ENCODE peak calls at places on chromosomes 1 and 21, in ten cellular contexts. F is LoVo; B is activated naive CD8-positive, alpha-beta T cell treated with anti-CD3 and anti-CD28 coated beads, Interleukin-2, amount 50 U/mL, for 24 hours; P is T-helper 1 cell; Q is occipital lobe; J is HuH-7.5; Y is HTR-8/SVneo; X is stimulated activated CD8-positive, alpha-beta memory T cell treated with anti-CD3 and anti-CD28 coated beads, Interleukin-2, amount 100 ng/mL, for 48 hours; I is AG04449; N is NCI-H69. T is an unnamed sample.

GRCh38 chr1:157542676-157543075 is 9.6 kb downstream of the FCRL5 start:
- DNase-seq in F (no peak), B (no peak), P (no peak), Q (no peak), J (no peak), Y (no peak), X (no peak), I (no peak), N (no peak), T (no peak)

GRCh38 chr1:35717911-35718476 is 690 bp downstream of the C1orf216 start:
- DNase-seq in F (peak), B (peak), P (no peak), Q (peak), J (no peak), Y (peak), X (no peak), I (no peak), N (no peak), T (no peak)

GRCh38 chr1:111503585-111504060 is at the start of the genes ADORA3 and TMIGD3:
- DNase-seq in F (no peak), B (no peak), P (no peak), Q (no peak), J (no peak), Y (no peak), X (no peak), I (no peak), N (no peak), T (no peak)

GRCh38 chr1:225454067-225454618 is 26.3 kb upstream of the LBR start:
- DNase-seq in F (peak), B (no peak), P (peak), Q (no peak), J (peak), Y (no peak), X (no peak), I (no peak), N (peak), T (no peak)

GRCh38 chr21:32360401-32360981 is 32.3 kb downstream of the URB1 start:
- DNase-seq in F (no peak), B (no peak), P (no peak), Q (no peak), J (no peak), Y (no peak), X (no peak), I (no peak), N (peak), T (no peak)

GRCh38 chr1:200731654-200732332 is 6.9 kb upstream of the CAMSAP2 start:
- DNase-seq in F (no peak), B (no peak), P (no peak), Q (no peak), J (no peak), Y (no peak), X (no peak), I (no peak), N (no peak), T (no peak)

GRCh38 chr1:204837440-204838084 is 33.1 kb upstream of the NFASC start:
- DNase-seq in F (peak), B (peak), P (peak), Q (no peak), J (peak), Y (peak), X (no peak), I (no peak), N (no peak), T (no peak)

GRCh38 chr1:150563340-150564038 is 14.3 kb downstream of the ADAMTSL4 start:
- DNase-seq in F (no peak), B (no peak), P (peak), Q (no peak), J (no peak), Y (no peak), X (no peak), I (no peak), N (peak), T (no peak)

GRCh38 chr1:230130172-230130944 is 63.3 kb downstream of the GALNT2 start:
- DNase-seq in F (no peak), B (no peak), P (no peak), Q (no peak), J (no peak), Y (no peak), X (no peak), I (no peak), N (no peak), T (no peak)

GRCh38 chr1:68409426-68409825 is 40.3 kb downstream of the RPE65 start:
- DNase-seq in F (no peak), B (no peak), P (no peak), Q (no peak), J (no peak), Y (no peak), X (no peak), I (no peak), N (no peak), T (no peak)

GRCh38 chr1:173295995-173296394 is 88.9 kb upstream of the TNFSF4 start:
- DNase-seq in F (no peak), B (no peak), P (no peak), Q (no peak), J (no peak), Y (no peak), X (no peak), I (no peak), N (no peak), T (no peak)

GRCh38 chr1:20152599-20152930 is 13.4 kb downstream of the PLA2G2F start:
- DNase-seq in F (no peak), B (no peak), P (no peak), Q (no peak), J (no peak), Y (no peak), X (no peak), I (no peak), N (no peak), T (no peak)

T was measured in cortex of kidney.